ENCODE peak calls at places on chromosomes 6 and 20, in eight cellular contexts. D, M, B, O, G, K, S and J are unnamed samples.

GRCh38 chr6:32852018-32852843 is 1.3 kb downstream of the TAP1 start:
- DNase-seq in B (no peak), K (peak; percentile 3), G (no peak), D (peak; percentile 40), S (no peak), O (no peak), M (no peak), J (no peak)

GRCh38 chr6:167575201-167575696 is 250.4 kb downstream of the TTLL2 start:
- DNase-seq in O (no peak), K (no peak), D (no peak), M (no peak), S (no peak), G (no peak), B (no peak), J (no peak)

GRCh38 chr20:58576590-58576944 is 61.4 kb upstream of the APCDD1L start:
- DNase-seq in S (no peak), D (no peak), K (no peak), M (no peak), O (no peak), B (no peak), G (peak; percentile 73), J (no peak)

GRCh38 chr6:166870602-166871208 is 85.6 kb downstream of the RNASET2 start:
- DNase-seq in M (no peak), B (no peak), S (no peak), D (no peak), K (no peak), G (no peak), O (no peak), J (no peak)

GRCh38 chr6:113050979-113051378 is 703.8 kb downstream of the RFPL4B start:
- DNase-seq in S (no peak), B (no peak), G (no peak), O (no peak), D (no peak), K (peak; percentile 90), M (peak; percentile 59), J (no peak)

GRCh38 chr6:166989427-166990034 is 9.7 kb upstream of the CEP43 start:
- DNase-seq in S (peak; percentile 1), D (peak; percentile 23), M (peak; percentile 27), K (peak; percentile 73), G (peak; percentile 28), B (peak; percentile 24), O (no peak), J (no peak)

GRCh38 chr6:52994789-52995078 is 350 bp downstream of the GSTA4 start:
- DNase-seq in M (peak; percentile 65), B (no peak), G (peak; percentile 67), O (no peak), D (no peak), K (peak; percentile 38), S (no peak), J (no peak)

GRCh38 chr6:74623027-74623426 is 582.8 kb downstream of the COL12A1 start:
- DNase-seq in K (no peak), B (no peak), O (no peak), M (no peak), D (no peak), S (no peak), G (no peak), J (no peak)